ENCODE peak calls at places on chromosomes 13 and 19, in five cellular contexts. O is heart right ventricle, K is astrocyte, M is suprapubic skin, N is left ventricle myocardium inferior. W is an unnamed sample.

GRCh38 chr13:90632184-90632583 is 715.3 kb upstream of the MIR17HG start:
- DNase-seq in O (no peak), K (no peak), M (no peak), N (no peak), W (no peak)

GRCh38 chr13:70938462-70938861 is 830.2 kb upstream of the KLHL1 start:
- DNase-seq in O (no peak), K (no peak), M (no peak), N (no peak), W (no peak)

GRCh38 chr19:18904334-18905057 is 8.5 kb upstream of the CERS1 start:
- DNase-seq in O (no peak), K (no peak), M (no peak), N (no peak), W (no peak)

GRCh38 chr13:20769091-20769490 is 4.7 kb downstream of the EEF1AKMT1 start:
- DNase-seq in O (no peak), K (no peak), M (no peak), N (no peak), W (no peak)

GRCh38 chr13:50682966-50683365 is 160.5 kb downstream of the DLEU7 start:
- DNase-seq in O (no peak), K (no peak), M (no peak), N (no peak), W (no peak)

GRCh38 chr13:77065456-77066147 is 38.6 kb upstream of the FBXL3 start:
- DNase-seq in O (no peak), K (no peak), M (no peak), N (no peak), W (no peak)

GRCh38 chr19:11581740-11582139 is 4.3 kb upstream of the ACP5 start:
- DNase-seq in O (no peak), K (peak; percentile 16), M (no peak), N (no peak), W (no peak)

GRCh38 chr19:55340144-55340783 is 588 bp downstream of the KMT5C start:
- DNase-seq in O (no peak), K (no peak), M (peak; percentile 79), N (no peak), W (no peak)

GRCh38 chr19:10167459-10167858 is 27.3 kb downstream of the DNMT1 start:
- DNase-seq in O (no peak), K (no peak), M (no peak), N (no peak), W (no peak)

GRCh38 chr13:103931885-103932284 is 865.7 kb upstream of the SLC10A2 start:
- DNase-seq in O (no peak), K (no peak), M (no peak), N (no peak), W (no peak)

GRCh38 chr13:75612354-75612753 is 23.8 kb upstream of the LMO7 start:
- DNase-seq in O (no peak), K (no peak), M (no peak), N (no peak), W (no peak)

GRCh38 chr13:20840590-20840989 is 62.0 kb downstream of the XPO4 start:
- DNase-seq in O (no peak), K (no peak), M (no peak), N (no peak), W (no peak)

GRCh38 chr19:10820173-10820572 is 15.8 kb downstream of the TMED1 start:
- DNase-seq in O (no peak), K (no peak), M (no peak), N (no peak), W (no peak)

GRCh38 chr13:85985791-85986190 is 186.6 kb upstream of the SLITRK6 start:
- DNase-seq in O (no peak), K (peak; percentile 42), M (no peak), N (no peak), W (no peak)

GRCh38 chr13:50129923-50130685 is 114.9 kb downstream of the KCNRG start:
- DNase-seq in O (peak; percentile 48), K (no peak), M (no peak), N (peak; percentile 37), W (no peak)

GRCh38 chr19:45780448-45781281 is 1.6 kb downstream of the DMPK start:
- DNase-seq in O (no peak), K (no peak), M (no peak), N (no peak), W (no peak)

GRCh38 chr13:75489502-75490263 is 7.7 kb upstream of the TBC1D4 start:
- DNase-seq in O (no peak), K (peak; percentile 75), M (no peak), N (no peak), W (no peak)

GRCh38 chr13:113275387-113275786 is 21.7 kb upstream of the LAMP1 start:
- DNase-seq in O (no peak), K (peak; percentile 47), M (no peak), N (no peak), W (no peak)

DNA sequence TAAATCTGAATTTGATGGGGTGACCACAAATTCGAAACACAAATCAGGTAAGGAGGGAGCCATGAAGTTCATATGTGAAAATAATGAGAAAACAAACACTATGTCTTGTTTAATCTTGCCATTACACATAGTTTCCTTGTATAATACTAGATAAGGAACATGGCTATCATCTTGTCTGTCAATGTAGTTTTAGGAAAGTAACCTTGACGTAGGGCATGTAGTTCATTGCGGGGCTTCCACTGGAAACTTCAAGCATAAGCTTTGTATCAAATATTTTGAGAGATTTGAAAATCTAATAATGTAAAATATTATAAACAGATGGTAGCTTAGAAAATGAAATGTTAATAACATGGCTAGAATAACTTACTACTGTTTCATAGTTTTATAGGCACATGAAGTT is 8.8 kb downstream of the BIVM start:
- DNase-seq in O (no peak), K (no peak), M (no peak), N (no peak), W (no peak)
- H3K4me3 ChIP-seq in O (no peak overlapping the region), K (no peak overlapping the region), M (no peak overlapping the region), N (no peak overlapping the region), W (no peak overlapping the region)

GRCh38 chr19:15621801-15622200 is 6.8 kb downstream of the CYP4F8 start:
- DNase-seq in O (no peak), K (no peak), M (no peak), N (no peak), W (no peak)
- H3K9me3 ChIP-seq in O (no peaks in the 10 kb centered on the region), K (no peaks in the 10 kb centered on the region), M (no peaks in the 10 kb centered on the region), N (peaks cover 5% of the 10 kb centered on the region), W (no peaks in the 10 kb centered on the region)

GRCh38 chr19:35143231-35143715 is at the start of gene FXYD7:
- DNase-seq in O (peak; percentile 38), K (no peak), M (no peak), N (no peak), W (no peak)
- H3K4me3 ChIP-seq in O (peak within 1 kb of the TSS; percentile 27), K (no peak within 1 kb of the TSS), M (peak within 1 kb of the TSS; percentile 19), N (peak within 1 kb of the TSS; percentile 9), W (no peak within 1 kb of the TSS)

GRCh38 chr19:23351806-23352205 is 43.5 kb downstream of the ZNF91 start:
- DNase-seq in O (no peak), K (no peak), M (no peak), N (no peak), W (no peak)
- H3K9me3 ChIP-seq in O (peaks cover 78% of the 10 kb centered on the region), K (peaks cover 51% of the 10 kb centered on the region), M (peaks cover 66% of the 10 kb centered on the region), N (peaks cover 100% of the 10 kb centered on the region), W (peaks cover 53% of the 10 kb centered on the region)

GRCh38 chr19:50657222-50657669 is 8.0 kb downstream of the C19orf81 start:
- DNase-seq in O (no peak), K (no peak), M (no peak), N (no peak), W (no peak)

GRCh38 chr19:50657672-50658437 is 8.6 kb downstream of the C19orf81 start:
- DNase-seq in O (peak; percentile 81), K (peak; percentile 70), M (peak; percentile 81), N (peak; percentile 83), W (peak; percentile 98)

GRCh38 chr19:50652722-50653121 is 3.5 kb downstream of the C19orf81 start:
- DNase-seq in O (no peak), K (no peak), M (no peak), N (no peak), W (no peak)

GRCh38 chr19:50651174-50651573 is 1.9 kb downstream of the C19orf81 start:
- DNase-seq in O (no peak), K (no peak), M (no peak), N (no peak), W (no peak)

GRCh38 chr19:50654882-50655281 is 5.6 kb downstream of the C19orf81 start:
- DNase-seq in O (no peak), K (no peak), M (no peak), N (no peak), W (no peak)
- H3K4me3 ChIP-seq in O (no peak overlapping the region), K (no peak overlapping the region), M (no peak overlapping the region), N (no peak overlapping the region), W (no peak overlapping the region)

GRCh38 chr19:37551123-37551993 is 43.2 kb downstream of the ZNF571 start:
- DNase-seq in O (peak; percentile 64), K (peak; percentile 54), M (no peak), N (peak; percentile 50), W (no peak)
- H3K9me3 ChIP-seq in O (peaks cover 92% of the 10 kb centered on the region), K (peaks cover 58% of the 10 kb centered on the region), M (peaks cover 82% of the 10 kb centered on the region), N (no peaks in the 10 kb centered on the region), W (peaks cover 33% of the 10 kb centered on the region)

DNA sequence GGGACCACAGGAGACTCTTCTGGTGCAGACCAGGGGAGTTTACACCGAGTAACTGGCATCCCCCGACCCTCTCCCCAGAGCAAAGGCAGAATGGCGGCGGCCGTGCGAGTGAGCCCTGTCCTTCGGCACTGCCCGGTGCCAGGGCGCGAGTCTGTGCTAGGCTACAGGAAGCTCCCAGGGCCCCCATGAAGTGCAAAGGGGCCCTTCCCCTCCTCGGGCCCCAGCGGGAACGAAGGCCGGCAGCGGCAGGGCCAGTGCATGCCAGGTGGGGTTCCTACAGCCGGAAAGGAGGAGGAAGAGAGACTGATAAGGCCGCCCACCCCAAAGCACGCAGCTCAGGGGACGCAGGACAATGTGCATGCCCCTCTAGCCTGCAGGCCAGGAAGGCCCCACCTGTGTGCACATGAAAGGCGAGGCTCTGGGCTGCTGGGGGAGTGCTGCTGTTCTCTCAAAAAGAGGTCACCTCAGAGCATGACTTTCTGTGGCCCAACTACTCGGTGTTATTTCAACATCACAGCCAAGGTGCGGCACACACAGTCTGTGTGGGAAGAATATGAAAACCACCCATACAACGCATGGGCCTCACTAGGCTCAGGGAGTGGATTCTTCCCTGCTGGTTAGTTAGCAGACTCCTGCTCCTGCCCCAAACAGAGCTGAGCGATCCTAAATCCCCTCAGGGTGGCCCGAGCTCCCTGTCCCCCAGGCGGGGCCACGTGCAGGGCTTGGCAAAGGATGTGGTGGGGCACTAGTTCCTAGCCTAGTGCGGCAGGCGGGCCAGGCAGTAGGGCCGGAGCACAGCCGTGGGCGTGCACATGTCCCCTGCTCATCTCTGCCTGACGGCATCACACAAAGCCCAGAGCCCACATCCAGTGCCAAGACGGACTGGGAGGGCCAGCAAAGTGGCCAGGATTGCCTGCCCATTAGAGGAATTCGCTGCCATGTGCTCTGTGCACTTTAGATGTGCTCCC is 28.4 kb upstream of the TIMM44 start:
- DNase-seq in O (no peak), K (no peak), M (no peak), N (no peak), W (peak; percentile 46)
- H3K4me3 ChIP-seq in O (no peak overlapping the region), K (no peak overlapping the region), M (no peak overlapping the region), N (no peak overlapping the region), W (no peak overlapping the region)

DNA sequence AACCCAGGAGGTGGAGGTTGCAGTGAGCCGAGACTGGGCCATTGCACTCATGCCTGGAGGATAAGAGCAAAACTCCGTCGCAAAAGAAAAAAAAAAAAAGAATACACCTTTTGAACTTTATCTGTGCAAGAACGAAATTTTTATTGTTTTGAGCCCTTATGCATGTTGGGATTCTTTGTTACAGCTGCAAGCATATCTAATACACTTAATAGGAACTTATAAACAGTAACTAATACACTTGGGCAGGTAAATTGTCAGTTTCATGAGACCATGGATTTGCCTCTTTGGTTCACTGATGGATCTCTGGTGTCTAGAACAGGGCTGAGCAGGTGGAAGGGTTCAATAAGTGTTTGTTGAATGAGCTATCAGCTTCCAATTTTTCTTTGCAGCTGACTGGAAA is 108.1 kb downstream of the CACNA1A start:
- DNase-seq in O (no peak), K (no peak), M (no peak), N (no peak), W (no peak)
- H3K9me3 ChIP-seq in O (no peaks in the 10 kb centered on the region), K (no peaks in the 10 kb centered on the region), M (no peaks in the 10 kb centered on the region), N (peaks cover 17% of the 10 kb centered on the region), W (no peaks in the 10 kb centered on the region)